ENCODE peak calls at places on chromosomes 2 and 18, in six cellular contexts. E is neural crest cell; W is colonic mucosa; H is CD4-positive, alpha-beta T cell; S is chondrocyte; R is neural progenitor cell. M is an unnamed sample.

GRCh38 chr2:239407112-239407511 is 6.3 kb upstream of the HDAC4 start:
- DNase-seq in H (no peak), E (no peak), W (no peak), R (no peak), S (peak), M (no peak)

GRCh38 chr2:88077076-88077475 is 9.5 kb downstream of the SMYD1 start:
- DNase-seq in S (no peak), E (no peak), W (no peak), H (no peak), R (no peak), M (no peak)

GRCh38 chr2:64259301-64259700 is 115.1 kb upstream of the PELI1 start:
- DNase-seq in E (no peak), W (no peak), H (no peak), R (no peak), S (no peak), M (no peak)

GRCh38 chr2:34012728-34013302 is 413.7 kb upstream of the FAM98A start:
- DNase-seq in W (peak), R (peak), S (no peak), H (no peak), E (peak), M (no peak)

GRCh38 chr2:160752475-160753330 is 259.1 kb upstream of the RBMS1 start:
- DNase-seq in R (no peak), W (no peak), S (no peak), H (no peak), E (no peak), M (no peak)

GRCh38 chr2:81481242-81481993 is 1176.9 kb upstream of the LRRTM1 start:
- DNase-seq in H (no peak), R (no peak), W (no peak), E (no peak), S (peak), M (no peak)

GRCh38 chr2:118641711-118642110 is 205.7 kb downstream of the EN1 start:
- DNase-seq in S (no peak), R (no peak), W (no peak), H (no peak), E (no peak), M (no peak)

GRCh38 chr2:218993345-218994315 is at the start of gene CRYBA2:
- DNase-seq in R (peak), W (no peak), H (no peak), E (no peak), S (peak), M (no peak)

GRCh38 chr2:55428258-55428657 is 8.6 kb upstream of the CCDC88A start:
- DNase-seq in W (no peak), H (no peak), S (no peak), R (no peak), E (no peak), M (no peak)

GRCh38 chr2:236173734-236174607 is 5.8 kb upstream of the GBX2 start:
- DNase-seq in E (no peak), S (no peak), R (peak), H (no peak), W (no peak), M (no peak)

GRCh38 chr2:31267437-31268120 is 33.6 kb downstream of the EHD3 start:
- DNase-seq in W (no peak), R (no peak), H (no peak), S (no peak), E (no peak), M (no peak)

GRCh38 chr18:36411745-36412168 is 114.2 kb downstream of the FHOD3 start:
- DNase-seq in W (no peak), R (peak), H (no peak), E (no peak), S (no peak), M (no peak)

GRCh38 chr2:226308981-226309380 is 490.6 kb downstream of the IRS1 start:
- DNase-seq in S (no peak), W (no peak), R (no peak), E (no peak), H (no peak), M (no peak)

GRCh38 chr18:10490401-10491289 is 35.2 kb upstream of the NAPG start:
- DNase-seq in R (peak), E (no peak), S (no peak), W (no peak), H (peak), M (no peak)

GRCh38 chr2:241315879-241316700 is at the start of gene SEPTIN2:
- DNase-seq in W (peak), E (peak), S (no peak), H (no peak), R (no peak), M (peak)

GRCh38 chr2:144351687-144352086 is 168.2 kb downstream of the ZEB2 start:
- DNase-seq in R (no peak), H (no peak), W (no peak), E (no peak), S (no peak), M (no peak)

GRCh38 chr2:83859553-83859952 is 599.5 kb downstream of the SUCLG1 start:
- DNase-seq in H (no peak), W (no peak), S (no peak), E (no peak), R (no peak), M (no peak)

GRCh38 chr2:72115361-72116080 is 32.1 kb downstream of the CYP26B1 start:
- DNase-seq in S (peak), R (no peak), H (no peak), W (peak), E (peak), M (no peak)

GRCh38 chr2:69434753-69435152 is 2.5 kb downstream of the NFU1 start:
- DNase-seq in S (no peak), W (no peak), H (no peak), R (no peak), E (no peak), M (no peak)

GRCh38 chr2:42962521-42962953 is 170.2 kb upstream of the HAAO start:
- DNase-seq in W (no peak), R (no peak), H (no peak), E (no peak), S (no peak), M (no peak)

GRCh38 chr2:239874636-239875356 is 150.3 kb downstream of the NDUFA10 start:
- DNase-seq in W (peak), H (no peak), E (no peak), R (no peak), S (no peak), M (no peak)

GRCh38 chr2:71122917-71123316 is 7.1 kb downstream of the MCEE start:
- DNase-seq in S (no peak), R (no peak), H (no peak), W (no peak), E (no peak), M (no peak)

GRCh38 chr2:197885587-197885986 is 81.2 kb downstream of the PLCL1 start:
- DNase-seq in E (no peak), R (no peak), H (no peak), W (no peak), S (no peak), M (no peak)

GRCh38 chr2:234468503-234468902 is 28.4 kb downstream of the ARL4C start:
- DNase-seq in R (no peak), E (no peak), H (no peak), S (no peak), W (no peak), M (no peak)

GRCh38 chr2:55062754-55063153 is 12.5 kb upstream of the RTN4 start:
- DNase-seq in W (no peak), R (no peak), E (no peak), H (no peak), S (no peak), M (no peak)

GRCh38 chr2:201654611-201655384 is 11.5 kb upstream of the TMEM237 start:
- DNase-seq in R (no peak), W (no peak), E (no peak), H (no peak), S (no peak), M (no peak)

GRCh38 chr18:44729631-44730101 is 49.0 kb downstream of the SETBP1 start:
- DNase-seq in E (no peak), H (no peak), S (no peak), R (no peak), W (peak), M (peak)

GRCh38 chr18:65938592-65939372 is 188.0 kb downstream of the CDH7 start:
- DNase-seq in R (peak), E (peak), H (no peak), W (peak), S (no peak), M (no peak)

GRCh38 chr2:215826838-215827441 is 186.4 kb downstream of the MREG start:
- DNase-seq in R (no peak), W (no peak), E (no peak), H (no peak), S (no peak), M (no peak)

GRCh38 chr2:239268082-239268481 is 132.7 kb downstream of the HDAC4 start:
- DNase-seq in S (no peak), R (no peak), H (no peak), E (no peak), W (peak), M (no peak)

GRCh38 chr2:99942948-99943347 is 199.4 kb downstream of the AFF3 start:
- DNase-seq in W (no peak), H (no peak), S (no peak), E (no peak), R (no peak), M (no peak)
- TF ChIP-seq CTCF in W (no peak), H (no peak), S (no peak), E (no peak), R (no peak), M (no peak)

GRCh38 chr2:186485871-186486650 is at the start of gene ZC3H15:
- DNase-seq in R (peak), H (peak), S (peak), E (peak), W (peak), M (peak)
- TF ChIP-seq CTCF in R (no peak), H (no peak), S (no peak), E (no peak), W (no peak), M (no peak)

GRCh38 chr2:96547751-96548161 is 11.2 kb downstream of the ARID5A start:
- DNase-seq in R (no peak), S (peak), W (no peak), E (no peak), H (no peak), M (no peak)
- TF ChIP-seq CTCF in R (no peak), S (peak), W (no peak), E (no peak), H (no peak), M (no peak)

DNA sequence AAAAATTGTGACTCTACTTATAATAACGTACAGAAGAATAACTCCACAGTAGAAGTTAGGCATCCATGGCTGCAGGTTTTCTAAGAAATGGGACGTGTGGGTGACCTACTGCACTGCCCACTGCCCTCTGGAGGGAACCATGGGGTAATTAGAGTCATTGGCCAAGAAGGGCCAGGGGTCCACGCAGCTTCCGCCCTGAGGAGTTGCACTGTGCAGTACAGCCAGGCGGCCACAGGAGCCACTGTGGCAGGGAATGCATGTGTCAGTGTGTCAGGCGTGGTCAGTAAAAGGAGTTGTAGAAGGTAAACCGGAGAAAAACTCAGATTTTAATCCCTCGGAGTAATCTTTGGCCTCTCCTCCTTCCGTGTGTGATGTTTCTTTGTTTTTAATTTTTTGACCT is 24.8 kb downstream of the NCK2 start:
- DNase-seq in R (peak), E (no peak), H (no peak), W (no peak), S (no peak), M (no peak)
- TF ChIP-seq CTCF in R (peak), E (peak), H (no peak), W (no peak), S (peak), M (no peak)

GRCh38 chr2:138814123-138814883 is 34.1 kb upstream of the NXPH2 start:
- DNase-seq in H (no peak), S (no peak), E (no peak), R (peak), W (no peak), M (no peak)
- TF ChIP-seq CTCF in H (no peak), S (peak), E (peak), R (peak), W (no peak), M (no peak)

GRCh38 chr2:208183937-208184336 is 5.9 kb downstream of the C2orf80 start:
- DNase-seq in H (no peak), E (no peak), W (no peak), R (peak), S (no peak), M (no peak)
- TF ChIP-seq CTCF in H (no peak), E (no peak), W (no peak), R (no peak), S (no peak), M (no peak)

M was measured in natural killer cell.